ENCODE peak calls at places on chromosomes 1 and 21, in four cellular contexts. G, L, I and Z are unnamed samples.
A peak's percentile ranks its signal among the peaks of the same experiment; 100 is the strongest.

GRCh38 chr1:21520899-21521716 is 11.9 kb downstream of the ALPL start:
- DNase-seq in I (peak; percentile 23), G (no peak), L (no peak), Z (no peak)

GRCh38 chr1:156344409-156344808 is 6.1 kb downstream of the TSACC start:
- DNase-seq in L (no peak), G (no peak), I (no peak), Z (no peak)

GRCh38 chr1:231940116-231940515 is 313.5 kb downstream of the DISC1 start:
- DNase-seq in I (no peak), G (no peak), L (no peak), Z (no peak)

GRCh38 chr1:202835548-202836072 is 24.9 kb downstream of the PCAT6 start:
- DNase-seq in G (peak; percentile 61), I (no peak), L (no peak), Z (peak; percentile 55)

GRCh38 chr1:219476716-219477115 is 136.2 kb downstream of the ZC3H11B start:
- DNase-seq in G (no peak), I (no peak), L (no peak), Z (no peak)

GRCh38 chr1:44217809-44218410 is 4.6 kb downstream of the DMAP1 start:
- DNase-seq in G (peak; percentile 89), L (peak; percentile 81), I (no peak), Z (peak; percentile 73)

GRCh38 chr1:3652538-3653285 is 396 bp downstream of the TP73 start:
- DNase-seq in G (no peak), L (no peak), I (no peak), Z (no peak)

GRCh38 chr21:42213082-42213774 is 5.7 kb upstream of the ABCG1 start:
- DNase-seq in I (no peak), G (no peak), L (peak; percentile 34), Z (no peak)

GRCh38 chr1:207064546-207064945 is 11.5 kb downstream of the PFKFB2 start:
- DNase-seq in I (no peak), G (no peak), L (no peak), Z (no peak)

GRCh38 chr1:118184737-118185082 is 318 bp downstream of the SPAG17 start:
- DNase-seq in I (no peak), G (no peak), L (no peak), Z (no peak)

GRCh38 chr1:243495442-243496172 is 239.8 kb downstream of the SDCCAG8 start:
- DNase-seq in I (no peak), G (no peak), L (no peak), Z (no peak)

GRCh38 chr1:108832929-108833328 is 24.0 kb downstream of the AKNAD1 start:
- DNase-seq in L (no peak), G (no peak), I (no peak), Z (no peak)

GRCh38 chr21:45454924-45455315 is 50.0 kb downstream of the COL18A1 start:
- DNase-seq in I (no peak), G (no peak), L (no peak), Z (no peak)

DNA sequence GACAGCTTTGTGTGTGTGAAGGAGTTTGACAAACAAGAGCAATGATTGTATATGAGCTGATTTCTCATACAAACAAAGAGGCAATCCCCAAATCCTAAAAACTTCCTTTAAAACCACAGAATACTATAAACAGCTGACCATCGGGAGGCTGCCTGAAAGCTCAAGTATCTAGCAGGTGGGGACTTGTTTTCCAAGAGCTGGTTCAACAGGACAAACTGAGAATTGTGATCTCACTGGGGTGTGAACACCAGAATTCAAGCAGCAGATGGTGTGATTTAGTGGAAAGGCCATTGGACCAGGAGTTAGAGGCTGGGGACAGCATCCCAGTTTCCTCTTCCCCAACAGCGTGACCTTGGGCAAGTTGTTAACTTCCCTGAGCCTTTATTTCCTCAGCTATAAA is 13.9 kb downstream of the LMX1A start:
- DNase-seq in G (no peak), L (no peak), I (no peak), Z (no peak)
- TF ChIP-seq CTCF in G (no peak), L (no peak), I (no peak), Z (no peak)

GRCh38 chr1:163406787-163407186 is 85.0 kb downstream of the NUF2 start:
- DNase-seq in L (no peak), G (no peak), I (no peak), Z (no peak)

GRCh38 chr1:163410073-163410522 is 88.3 kb downstream of the NUF2 start:
- DNase-seq in I (peak; percentile 9), G (peak; percentile 54), L (no peak), Z (peak; percentile 35)

GRCh38 chr1:163414778-163415177 is 93.0 kb downstream of the NUF2 start:
- DNase-seq in G (no peak), I (no peak), L (no peak), Z (peak; percentile 25)

GRCh38 chr1:163408262-163408661 is 86.5 kb downstream of the NUF2 start:
- DNase-seq in G (no peak), L (no peak), I (no peak), Z (no peak)

GRCh38 chr1:163412216-163412615 is 90.5 kb downstream of the NUF2 start:
- DNase-seq in L (no peak), G (no peak), I (no peak), Z (no peak)
- TF ChIP-seq CTCF in L (no peak), G (no peak), I (no peak), Z (no peak)

DNA sequence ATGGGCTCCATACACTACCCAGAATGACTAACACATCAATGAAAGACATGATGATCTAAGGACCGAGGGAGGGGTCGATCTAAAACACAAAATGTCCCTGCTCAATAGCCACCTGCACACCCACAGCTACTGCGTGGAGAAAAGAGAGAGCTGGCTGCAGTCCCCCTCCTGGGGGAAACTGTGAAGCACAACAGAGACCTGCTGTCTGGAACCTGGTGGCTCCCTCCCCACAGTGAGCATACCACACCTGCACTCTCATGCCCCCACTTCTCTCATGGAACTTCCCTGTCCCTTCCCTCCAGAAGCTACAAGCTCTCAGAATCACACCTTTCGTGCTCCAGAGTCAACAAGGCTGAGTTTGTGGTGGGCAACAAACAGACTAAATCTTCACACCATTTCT is 130.1 kb upstream of the ERG start:
- DNase-seq in G (no peak), I (no peak), L (no peak), Z (no peak)
- TF ChIP-seq CTCF in G (no peak), I (no peak), L (no peak), Z (no peak)

GRCh38 chr1:95916616-95917015 is 682.6 kb downstream of the RWDD3 start:
- DNase-seq in I (no peak), G (no peak), L (no peak), Z (no peak)
- TF ChIP-seq CTCF in I (peak; percentile 18), G (no peak), L (no peak), Z (no peak)

GRCh38 chr1:23804183-23804582 is 3.6 kb upstream of the GALE start:
- DNase-seq in I (no peak), G (no peak), L (no peak), Z (no peak)
- TF ChIP-seq CTCF in I (no peak), G (no peak), L (no peak), Z (no peak)

GRCh38 chr1:32899586-32900296 is 1.4 kb downstream of the TMEM54 start:
- DNase-seq in L (no peak), G (no peak), I (no peak), Z (no peak)

GRCh38 chr1:32902535-32902920 is 1.3 kb upstream of the TMEM54 start:
- DNase-seq in G (no peak), I (no peak), L (no peak), Z (no peak)

GRCh38 chr1:32900371-32900955 is 726 bp downstream of the TMEM54 start:
- DNase-seq in G (no peak), L (no peak), I (no peak), Z (no peak)

GRCh38 chr1:32901823-32902534 is 790 bp upstream of the TMEM54 start:
- DNase-seq in I (no peak), L (no peak), G (no peak), Z (no peak)

DNA sequence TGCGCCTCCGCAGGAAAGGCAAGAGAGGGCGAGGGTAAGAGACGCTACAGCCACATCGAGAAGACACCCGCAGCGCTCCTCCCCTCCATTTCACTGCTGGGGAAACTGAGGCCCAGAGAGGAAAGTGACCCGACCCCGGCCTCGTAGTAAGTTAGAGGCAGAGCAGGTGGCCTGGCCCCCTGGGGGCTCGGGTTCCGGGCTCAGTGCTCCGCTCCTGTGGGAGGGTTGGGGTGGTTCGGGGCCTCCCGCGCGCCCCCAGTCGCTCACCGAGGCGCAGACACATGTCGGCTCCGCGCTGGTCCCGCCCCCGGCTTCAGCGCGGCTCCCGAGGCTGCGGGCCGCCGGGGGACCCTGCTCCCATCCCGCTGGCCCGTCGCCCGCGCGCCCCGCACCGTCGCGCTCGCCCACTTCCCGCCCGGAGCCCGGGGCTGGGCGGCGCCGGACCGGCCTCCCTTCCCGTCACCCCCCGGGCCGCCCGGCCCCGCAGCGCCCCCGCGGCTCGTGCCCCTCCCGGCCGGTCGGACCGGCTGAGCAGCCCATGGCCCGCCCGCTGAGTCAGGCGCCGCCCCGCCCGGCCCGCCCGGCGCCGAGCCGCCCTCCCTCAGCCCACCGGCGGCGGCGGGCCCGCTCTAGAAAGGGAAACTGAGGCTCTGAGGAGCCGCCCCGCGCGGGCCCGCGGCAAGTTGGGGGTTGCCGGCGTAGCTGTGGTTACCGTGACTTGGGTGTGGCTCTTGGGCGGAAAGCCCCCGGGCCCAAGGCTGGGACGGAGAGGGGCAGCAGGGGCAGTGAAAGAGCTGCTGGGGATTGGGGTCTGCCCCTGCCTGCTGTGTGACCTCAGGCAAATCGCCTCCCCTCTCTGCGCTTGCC is at the start of gene TMEM54:
- DNase-seq in L (no peak), I (no peak), G (peak; percentile 25), Z (peak; percentile 62)
- TF ChIP-seq CTCF in L (no peak), I (no peak), G (no peak), Z (peak; percentile 10)

GRCh38 chr1:238115852-238116251 is 225.1 kb upstream of the ZP4 start:
- DNase-seq in G (no peak), L (no peak), I (no peak), Z (no peak)

GRCh38 chr1:238113222-238113621 is 222.5 kb upstream of the ZP4 start:
- DNase-seq in I (no peak), L (no peak), G (no peak), Z (no peak)

GRCh38 chr1:238123201-238123600 is 232.5 kb upstream of the ZP4 start:
- DNase-seq in G (no peak), I (no peak), L (no peak), Z (no peak)

DNA sequence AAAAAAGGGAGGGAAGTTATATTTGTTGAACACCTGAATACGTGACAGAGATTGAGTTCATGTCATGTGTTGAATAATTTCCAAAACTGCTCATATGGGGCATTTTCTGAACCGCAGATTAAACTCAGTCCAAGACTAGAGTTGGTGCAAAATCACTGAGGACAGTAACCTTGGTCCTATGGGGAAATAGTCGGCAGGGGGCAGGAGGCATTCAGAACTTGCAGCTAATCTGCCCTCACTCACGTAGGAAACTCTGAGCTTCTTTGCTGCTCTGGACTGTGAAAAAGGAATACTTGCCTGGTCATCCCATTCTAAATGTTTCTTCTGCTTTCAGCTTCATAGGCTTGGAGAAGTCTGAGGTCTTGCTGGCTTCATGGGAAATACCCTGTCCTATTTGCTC is 228.3 kb upstream of the ZP4 start:
- DNase-seq in L (no peak), I (no peak), G (no peak), Z (no peak)
- TF ChIP-seq CTCF in L (no peak), I (no peak), G (no peak), Z (no peak)